ENCODE peak calls at places on chromosomes 6 and 20, in seven cellular contexts. R is RWPE2, L is cardiac muscle cell, E is mucosa of descending colon, M is A673, P is BE2C, Z is Caco-2. K is an unnamed sample. For H3K36me3, the result is how much of the 10 kb centered on the place peaks cover.

GRCh38 chr6:21594427-21595264 is 1.1 kb downstream of the SOX4 start:
- DNase-seq in E (peak), L (peak), M (peak), R (peak), P (peak), Z (peak), K (peak)

GRCh38 chr20:22684072-22684762 is 99.8 kb upstream of the FOXA2 start:
- DNase-seq in M (peak), R (no peak), E (peak), P (peak), L (peak), Z (peak), K (peak)

GRCh38 chr6:12924911-12925310 is 208.3 kb downstream of the PHACTR1 start:
- DNase-seq in P (no peak), L (no peak), E (no peak), M (no peak), Z (no peak), R (no peak), K (no peak)

GRCh38 chr6:18207949-18208348 is 52.7 kb downstream of the KDM1B start:
- DNase-seq in Z (no peak), L (no peak), M (no peak), R (no peak), P (no peak), E (no peak), K (no peak)

GRCh38 chr20:57988422-57988821 is 240.0 kb downstream of the ANKRD60 start:
- DNase-seq in Z (no peak), M (no peak), P (no peak), L (no peak), E (no peak), R (no peak), K (no peak)

GRCh38 chr20:46779831-46780230 is 70.4 kb downstream of the SLC2A10 start:
- DNase-seq in E (no peak), R (no peak), Z (no peak), L (no peak), M (no peak), P (no peak), K (no peak)

GRCh38 chr20:36543187-36544133 is 2.1 kb downstream of the MYL9 start:
- DNase-seq in R (no peak), E (peak), M (no peak), P (no peak), L (no peak), Z (no peak), K (no peak)

GRCh38 chr6:43916924-43917877 is 147.2 kb downstream of the VEGFA start:
- DNase-seq in R (no peak), Z (no peak), L (no peak), M (no peak), P (peak), E (peak), K (no peak)

GRCh38 chr20:38304845-38305447 is 990 bp downstream of the BPI start:
- DNase-seq in E (peak), Z (peak), R (no peak), P (peak), M (peak), L (peak), K (no peak)

GRCh38 chr6:3284436-3284876 is 25.7 kb downstream of the PSMG4 start:
- DNase-seq in Z (no peak), E (peak), P (peak), R (peak), L (no peak), M (peak), K (no peak)

GRCh38 chr20:16701296-16701695 is 28.5 kb upstream of the SNRPB2 start:
- DNase-seq in M (peak), E (no peak), L (peak), Z (peak), R (no peak), P (peak), K (no peak)
- TF ChIP-seq CTCF in M (peak), E (no peak), L (peak), Z (peak), R (peak), P (peak), K (peak)

GRCh38 chr20:62198496-62198895 is 15.7 kb downstream of the MTG2 start:
- DNase-seq in E (peak), P (no peak), L (no peak), Z (no peak), R (peak), M (no peak), K (no peak)
- H3K36me3 ChIP-seq in E (under half), P (half or more), L (under half), Z (under half), R (half or more), M (under half), K (under half)

DNA sequence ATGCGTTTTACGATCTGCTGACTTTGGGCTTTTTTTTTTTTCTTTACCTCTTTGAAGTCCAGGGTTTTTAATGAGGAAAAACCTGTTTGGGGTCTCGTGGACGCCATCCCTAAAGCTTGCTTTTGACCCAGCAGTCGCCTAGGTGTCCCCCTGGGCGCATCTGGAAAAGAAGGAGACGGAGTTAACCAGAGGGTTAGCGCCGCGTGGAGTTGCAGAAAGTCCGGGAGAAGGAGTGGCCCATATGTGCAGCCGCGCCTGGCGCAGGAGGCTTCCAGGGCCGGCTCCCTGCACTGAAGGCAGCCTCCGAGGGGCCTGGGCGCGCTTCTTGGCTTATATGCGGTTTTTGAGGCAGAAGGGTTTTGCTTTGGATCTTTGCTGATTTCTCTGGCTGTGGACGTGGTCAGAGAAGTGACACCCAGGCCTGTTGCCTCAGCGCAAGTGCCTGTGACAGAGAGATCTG is 926 bp downstream of the TMEM181 start:
- DNase-seq in R (no peak), P (peak), L (peak), E (peak), M (peak), Z (peak), K (peak)
- H3K4me3 ChIP-seq in R (peak), P (peak), L (peak), E (peak), M (peak), Z (peak), K (peak)

GRCh38 chr20:4007383-4008025 is 7.9 kb downstream of the RNF24 start:
- DNase-seq in P (no peak), M (no peak), E (no peak), R (no peak), Z (no peak), L (no peak), K (no peak)

GRCh38 chr20:4008026-4008413 is 7.3 kb downstream of the RNF24 start:
- DNase-seq in M (no peak), R (no peak), L (no peak), P (no peak), E (no peak), Z (no peak), K (no peak)

GRCh38 chr20:4009305-4009704 is 6.1 kb downstream of the RNF24 start:
- DNase-seq in E (no peak), P (no peak), Z (no peak), M (no peak), R (no peak), L (no peak), K (no peak)

GRCh38 chr20:4006640-4007039 is 8.7 kb downstream of the RNF24 start:
- DNase-seq in Z (no peak), E (no peak), L (no peak), M (no peak), R (no peak), P (peak), K (no peak)

GRCh38 chr20:4008877-4009276 is 6.5 kb downstream of the RNF24 start:
- DNase-seq in E (no peak), L (no peak), P (no peak), Z (no peak), R (no peak), M (no peak), K (no peak)
- TF ChIP-seq CTCF in E (no peak), L (no peak), P (no peak), Z (no peak), R (no peak), M (no peak), K (no peak)

GRCh38 chr20:23727016-23727415 is 23.7 kb downstream of the CST1 start:
- DNase-seq in M (no peak), L (no peak), R (no peak), P (no peak), E (no peak), Z (no peak), K (no peak)
- H3K36me3 ChIP-seq in M (under half), L (under half), R (under half), P (under half), E (under half), Z (under half), K (under half)